ENCODE peak calls at places on chromosomes 12 and 14, in six cellular contexts. R is fibroblast of lung, J is OCI-LY7, Q is foreskin fibroblast, X is transverse colon, H is lower lobe of right lung. V is an unnamed sample.

GRCh38 chr12:105740970-105741725 is 397.6 kb downstream of the NUAK1 start:
- DNase-seq in R (peak; percentile 64), J (no peak), Q (peak; percentile 9), X (no peak), H (no peak), V (no peak)

GRCh38 chr12:94761559-94761958 is 111.2 kb upstream of the TMCC3 start:
- DNase-seq in R (peak; percentile 92), J (no peak), Q (peak; percentile 79), X (no peak), H (no peak), V (peak; percentile 14)

GRCh38 chr12:92543359-92543758 is 159.4 kb upstream of the PLEKHG7 start:
- DNase-seq in R (no peak), J (no peak), Q (no peak), X (peak; percentile 29), H (no peak), V (no peak)

GRCh38 chr12:75751769-75752471 is 240.5 kb upstream of the KRR1 start:
- DNase-seq in R (peak; percentile 39), J (no peak), Q (peak; percentile 61), X (no peak), H (no peak), V (no peak)

GRCh38 chr12:55666508-55666907 is 29.8 kb downstream of the OR10P1 start:
- DNase-seq in R (no peak), J (no peak), Q (no peak), X (no peak), H (no peak), V (no peak)

GRCh38 chr14:63224196-63224595 is 20.0 kb downstream of the RHOJ start:
- DNase-seq in R (peak; percentile 84), J (no peak), Q (no peak), X (no peak), H (no peak), V (no peak)

GRCh38 chr12:1384910-1385309 is 209.5 kb downstream of the FBXL14 start:
- DNase-seq in R (no peak), J (no peak), Q (no peak), X (no peak), H (no peak), V (no peak)

GRCh38 chr14:72686832-72687231 is 207.1 kb downstream of the DPF3 start:
- DNase-seq in R (no peak), J (no peak), Q (no peak), X (no peak), H (no peak), V (no peak)

GRCh38 chr14:86990396-86990795 is 1002.6 kb downstream of the GALC start:
- DNase-seq in R (no peak), J (no peak), Q (no peak), X (no peak), H (no peak), V (no peak)

GRCh38 chr12:30358113-30358512 is 337.6 kb downstream of the IPO8 start:
- DNase-seq in R (no peak), J (no peak), Q (no peak), X (no peak), H (no peak), V (no peak)

GRCh38 chr12:104507672-104508071 is 50.9 kb downstream of the CHST11 start:
- DNase-seq in R (no peak), J (no peak), Q (no peak), X (no peak), H (no peak), V (no peak)

GRCh38 chr12:112317481-112317880 is 64.8 kb downstream of the HECTD4 start:
- DNase-seq in R (peak; percentile 20), J (no peak), Q (no peak), X (no peak), H (no peak), V (no peak)

GRCh38 chr14:34693228-34693939 is 21.0 kb downstream of the CFL2 start:
- DNase-seq in R (no peak), J (peak; percentile 24), Q (no peak), X (peak; percentile 64), H (peak; percentile 64), V (no peak)

GRCh38 chr12:10276774-10277173 is 30.9 kb upstream of the KLRD1 start:
- DNase-seq in R (peak; percentile 66), J (no peak), Q (no peak), X (no peak), H (no peak), V (no peak)

GRCh38 chr14:93737574-93737973 is 50.7 kb downstream of the PRIMA1 start:
- DNase-seq in R (no peak), J (no peak), Q (no peak), X (no peak), H (no peak), V (no peak)

GRCh38 chr12:53224268-53224896 is 7.6 kb downstream of the RARG start:
- DNase-seq in R (no peak), J (no peak), Q (no peak), X (no peak), H (peak; percentile 54), V (no peak)

GRCh38 chr14:65100905-65101541 is 1.3 kb downstream of the MAX start:
- DNase-seq in R (peak; percentile 40), J (no peak), Q (no peak), X (no peak), H (no peak), V (no peak)

GRCh38 chr14:44099752-44100462 is 407.2 kb downstream of the FSCB start:
- DNase-seq in R (no peak), J (no peak), Q (no peak), X (no peak), H (no peak), V (no peak)

GRCh38 chr14:93012516-93013367 is 89.8 kb downstream of the CHGA start:
- DNase-seq in R (no peak), J (no peak), Q (peak; percentile 26), X (no peak), H (no peak), V (no peak)

GRCh38 chr12:96398422-96399080 is 1.7 kb downstream of the CDK17 start:
- DNase-seq in R (no peak), J (peak; percentile 29), Q (no peak), X (no peak), H (no peak), V (no peak)

GRCh38 chr12:64169999-64170398 is 52.1 kb downstream of the KICS2 start:
- DNase-seq in R (peak; percentile 41), J (no peak), Q (no peak), X (no peak), H (no peak), V (no peak)

GRCh38 chr12:104763163-104763805 is 194.8 kb downstream of the SLC41A2 start:
- DNase-seq in R (peak; percentile 14), J (no peak), Q (peak; percentile 51), X (no peak), H (no peak), V (no peak)

GRCh38 chr14:94269156-94269555 is 23.9 kb downstream of the SERPINA10 start:
- DNase-seq in R (no peak), J (no peak), Q (no peak), X (no peak), H (no peak), V (no peak)

DNA sequence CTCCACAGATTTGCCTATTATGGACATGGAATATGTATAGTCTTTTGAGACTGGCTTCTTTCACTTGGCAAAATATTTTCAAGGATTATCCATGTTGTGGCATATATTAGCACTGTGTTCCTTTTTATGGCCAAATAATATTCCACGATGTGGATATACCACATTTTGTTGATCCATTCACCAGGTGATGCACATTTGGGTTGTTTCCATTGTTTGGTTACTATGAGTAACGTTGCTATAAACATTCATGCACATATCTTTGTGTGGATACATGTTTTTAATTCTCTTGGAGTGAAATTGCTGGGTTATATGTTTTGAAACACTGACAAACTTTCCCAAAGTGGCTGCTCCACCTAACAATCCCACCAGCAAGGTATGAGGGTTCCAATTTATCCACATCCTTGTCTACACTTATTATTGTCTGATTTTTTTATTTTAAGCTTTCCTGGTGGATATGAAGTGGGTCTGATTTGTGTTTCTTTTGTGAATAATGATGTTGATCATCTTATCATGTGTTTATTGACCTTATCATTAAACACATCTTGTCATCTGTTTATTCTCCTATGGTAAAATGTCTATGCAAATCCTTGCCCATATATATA is 116.2 kb upstream of the FRMD6 start:
- DNase-seq in R (no peak), J (no peak), Q (no peak), X (no peak), H (no peak), V (no peak)
- TF ChIP-seq CTCF in R (no peak), J (no peak), Q (no peak), X (no peak), H (no peak), V (no peak)

DNA sequence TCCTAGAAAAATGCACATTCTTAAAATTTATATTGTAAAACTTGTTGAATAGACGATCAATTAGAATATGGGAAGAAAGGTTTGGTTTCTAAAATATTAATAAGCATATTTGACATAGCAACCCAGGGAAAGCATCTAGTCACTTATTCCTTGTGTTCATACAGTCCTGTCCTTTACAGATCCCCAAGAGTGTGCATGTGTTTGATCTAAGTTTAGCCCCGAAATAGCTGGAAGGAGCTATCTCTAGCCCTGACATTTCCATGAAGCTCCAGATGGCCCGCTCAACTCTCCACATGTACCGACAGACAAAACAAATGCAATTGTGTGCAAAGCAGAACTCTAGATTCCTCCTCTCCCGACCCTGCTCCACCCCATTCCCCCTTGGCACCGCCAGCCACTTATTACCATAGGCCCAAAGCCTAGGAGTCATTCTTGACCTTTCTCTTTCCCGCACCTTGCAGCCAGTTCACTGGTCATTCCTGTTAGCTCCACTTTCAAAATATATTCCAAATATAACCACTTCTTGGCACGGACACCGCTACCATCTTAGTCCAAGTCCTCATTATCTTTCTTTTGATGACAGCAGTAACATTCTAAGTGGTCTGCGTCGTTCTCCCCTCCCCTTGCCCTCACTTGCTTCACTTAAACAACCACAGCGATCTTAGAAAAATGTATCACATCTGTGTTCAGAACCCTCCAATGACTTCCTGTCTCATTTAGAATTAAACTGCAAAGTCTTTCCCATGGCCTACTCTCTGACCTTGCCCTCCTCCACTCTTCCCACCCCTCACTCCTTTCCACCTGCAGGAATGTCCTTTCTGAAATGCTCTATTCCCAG is 45.5 kb upstream of the GZMB start:
- DNase-seq in R (no peak), J (no peak), Q (no peak), X (no peak), H (no peak), V (no peak)
- TF ChIP-seq CTCF in R (no peak), J (no peak), Q (no peak), X (no peak), H (no peak), V (no peak)

GRCh38 chr14:49673586-49673985 is 14.4 kb downstream of the POLE2 start:
- DNase-seq in R (no peak), J (no peak), Q (no peak), X (no peak), H (no peak), V (no peak)

GRCh38 chr14:49679271-49679670 is 8.7 kb downstream of the POLE2 start:
- DNase-seq in R (peak; percentile 53), J (no peak), Q (no peak), X (no peak), H (no peak), V (no peak)

DNA sequence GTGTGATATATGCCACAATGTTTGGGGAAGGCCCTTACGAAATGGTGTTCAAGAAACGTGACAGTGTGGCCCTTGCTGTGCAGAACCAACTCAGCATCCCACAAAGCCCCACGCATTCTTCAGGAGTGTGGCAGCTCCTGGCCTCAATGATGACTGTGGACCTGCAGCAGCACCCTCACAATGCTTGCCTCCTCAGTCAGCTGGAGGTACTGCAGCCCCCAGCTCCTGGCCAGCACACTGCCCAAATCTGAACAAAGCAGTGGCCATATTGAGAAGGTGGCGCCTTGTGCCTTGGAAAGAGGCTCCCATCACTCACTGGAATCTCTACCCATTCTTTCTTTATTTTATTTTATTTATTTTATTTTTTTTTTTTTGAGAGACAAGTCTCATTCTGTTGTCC is 10.4 kb downstream of the POLE2 start:
- DNase-seq in R (no peak), J (no peak), Q (no peak), X (no peak), H (no peak), V (no peak)
- TF ChIP-seq CTCF in R (no peak), J (no peak), Q (no peak), X (no peak), H (no peak), V (no peak)

GRCh38 chr12:126663304-126664094 is 1598.3 kb downstream of the AACS start:
- DNase-seq in R (no peak), J (peak; percentile 32), Q (no peak), X (no peak), H (no peak), V (no peak)
- TF ChIP-seq CTCF in R (no peak), J (peak; percentile 82), Q (no peak), X (no peak), H (peak; percentile 8), V (peak; percentile 2)

V was measured in AG09319.